ENCODE peak calls at places on chromosome 3, in five cellular contexts. One of them, this sample, is unnamed.

GRCh38 chr3:68057637-68058320 is 403.4 kb upstream of the SUCLG2 start:
- DNase-seq in heart left ventricle: no peak
- DNase-seq in sigmoid colon: no peak
- DNase-seq in HepG2: no peak
- DNase-seq in uterus: no peak
- DNase-seq in this sample: no peak

GRCh38 chr3:67678665-67679064 is 24.3 kb upstream of the SUCLG2 start:
- DNase-seq in HepG2: no peak
- DNase-seq in heart left ventricle: no peak
- DNase-seq in uterus: no peak
- DNase-seq in sigmoid colon: no peak
- DNase-seq in this sample: no peak

GRCh38 chr3:150355581-150355980 is 52.5 kb upstream of the TSC22D2 start:
- DNase-seq in heart left ventricle: no peak
- DNase-seq in sigmoid colon: no peak
- DNase-seq in uterus: no peak
- DNase-seq in HepG2: no peak
- DNase-seq in this sample: no peak

GRCh38 chr3:138774529-138775253 is 60.0 kb downstream of the PIK3CB start:
- DNase-seq in sigmoid colon: peak
- DNase-seq in uterus: peak
- DNase-seq in heart left ventricle: peak
- DNase-seq in HepG2: peak
- DNase-seq in this sample: no peak

GRCh38 chr3:59150039-59150438 is 100.2 kb upstream of the CFAP20DC start:
- DNase-seq in uterus: no peak
- DNase-seq in heart left ventricle: no peak
- DNase-seq in HepG2: no peak
- DNase-seq in sigmoid colon: no peak
- DNase-seq in this sample: no peak

GRCh38 chr3:139538733-139539132 is 809 bp downstream of the RBP1 start:
- DNase-seq in sigmoid colon: peak
- DNase-seq in HepG2: no peak
- DNase-seq in heart left ventricle: peak
- DNase-seq in uterus: peak
- DNase-seq in this sample: no peak

GRCh38 chr3:187967982-187968381 is 186.0 kb upstream of the LPP start:
- DNase-seq in uterus: no peak
- DNase-seq in sigmoid colon: no peak
- DNase-seq in HepG2: no peak
- DNase-seq in heart left ventricle: no peak
- DNase-seq in this sample: no peak

GRCh38 chr3:131898346-131898745 is 136.5 kb downstream of the CPNE4 start:
- DNase-seq in uterus: no peak
- DNase-seq in sigmoid colon: no peak
- DNase-seq in HepG2: no peak
- DNase-seq in heart left ventricle: no peak
- DNase-seq in this sample: no peak

GRCh38 chr3:134029256-134029733 is 430 bp downstream of the SLCO2A1 start:
- DNase-seq in heart left ventricle: no peak
- DNase-seq in HepG2: no peak
- DNase-seq in sigmoid colon: no peak
- DNase-seq in uterus: no peak
- DNase-seq in this sample: peak

GRCh38 chr3:69329897-69330296 is 56.0 kb downstream of the FRMD4B start:
- DNase-seq in HepG2: no peak
- DNase-seq in sigmoid colon: no peak
- DNase-seq in uterus: no peak
- DNase-seq in heart left ventricle: no peak
- DNase-seq in this sample: no peak

GRCh38 chr3:9503283-9503682 is 50.3 kb downstream of the LHFPL4 start:
- DNase-seq in heart left ventricle: peak
- DNase-seq in uterus: peak
- DNase-seq in sigmoid colon: peak
- DNase-seq in HepG2: peak
- DNase-seq in this sample: peak

GRCh38 chr3:46865546-46865945 is 2.3 kb upstream of the MYL3 start:
- DNase-seq in heart left ventricle: peak
- DNase-seq in sigmoid colon: no peak
- DNase-seq in HepG2: no peak
- DNase-seq in uterus: no peak
- DNase-seq in this sample: no peak

GRCh38 chr3:146160964-146161724 is at the start of gene PLOD2:
- DNase-seq in HepG2: peak
- DNase-seq in uterus: peak
- DNase-seq in heart left ventricle: peak
- DNase-seq in sigmoid colon: peak
- DNase-seq in this sample: peak

DNA sequence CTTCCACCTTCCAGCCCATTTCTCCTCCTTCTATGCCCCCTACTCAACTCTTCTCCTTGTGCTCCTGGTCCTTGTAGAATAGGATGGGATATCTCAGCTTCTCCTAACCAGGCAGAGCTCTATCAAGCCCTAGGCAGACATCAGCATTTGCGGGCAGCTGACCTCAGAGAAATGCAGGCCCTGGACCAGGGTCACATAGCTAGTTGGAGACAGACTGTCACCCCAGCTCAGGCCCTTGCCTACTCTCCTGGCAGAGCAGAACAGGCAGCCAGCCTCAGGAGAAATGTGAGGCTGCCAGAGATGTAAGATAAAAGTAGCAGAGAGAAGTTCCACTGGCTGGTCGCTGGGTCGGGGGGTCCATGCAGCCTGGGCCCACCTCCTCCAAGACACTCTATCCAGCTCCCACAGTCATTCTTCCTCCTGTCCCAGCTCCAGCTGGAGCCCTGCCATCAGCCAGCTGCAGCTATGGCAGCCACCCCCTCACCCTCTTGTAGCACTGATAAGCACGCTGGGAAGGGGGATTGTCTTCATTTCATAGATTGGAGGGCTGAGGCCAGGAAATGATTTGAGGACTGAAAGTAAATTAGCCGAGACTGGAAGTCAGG is 4.0 kb downstream of the CYP8B1 start:
- DNase-seq in sigmoid colon: no peak
- DNase-seq in uterus: no peak
- DNase-seq in heart left ventricle: peak
- DNase-seq in HepG2: no peak
- DNase-seq in this sample: no peak
- TF ChIP-seq POLR2A in sigmoid colon: no peak
- TF ChIP-seq POLR2A in uterus: no peak
- TF ChIP-seq POLR2A in heart left ventricle: no peak
- TF ChIP-seq POLR2A in HepG2: no peak
- TF ChIP-seq POLR2A in this sample: no peak

GRCh38 chr3:29334652-29335189 is 53.9 kb downstream of the RBMS3 start:
- DNase-seq in heart left ventricle: no peak
- DNase-seq in sigmoid colon: no peak
- DNase-seq in uterus: no peak
- DNase-seq in HepG2: no peak
- DNase-seq in this sample: no peak
- H3K4me3 ChIP-seq in heart left ventricle: peak
- H3K4me3 ChIP-seq in sigmoid colon: peak
- H3K4me3 ChIP-seq in uterus: peak
- H3K4me3 ChIP-seq in HepG2: no peak
- H3K4me3 ChIP-seq in this sample: no peak

DNA sequence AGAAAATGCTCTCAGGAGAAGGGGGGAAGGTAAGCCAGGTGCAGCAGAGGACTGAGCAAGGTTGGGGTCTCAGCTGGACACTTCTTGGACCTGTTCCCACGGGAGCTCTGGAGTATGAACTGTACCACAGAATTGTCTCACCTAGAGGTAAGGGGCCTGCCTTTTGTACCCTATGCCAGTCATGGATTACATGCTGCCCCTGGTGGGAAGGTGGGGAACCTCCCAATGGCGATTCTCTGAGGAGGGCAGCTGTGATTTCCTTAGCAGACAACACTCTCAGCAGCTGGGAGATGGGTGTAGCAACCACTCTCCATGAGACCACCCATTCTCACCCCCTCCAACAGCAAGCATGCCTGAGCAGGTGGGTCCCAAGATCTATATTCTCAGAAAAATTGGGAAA is 329.4 kb upstream of the CTNNB1 start:
- DNase-seq in sigmoid colon: no peak
- DNase-seq in heart left ventricle: no peak
- DNase-seq in HepG2: no peak
- DNase-seq in uterus: no peak
- DNase-seq in this sample: no peak
- TF ChIP-seq CTCF in sigmoid colon: no peak
- TF ChIP-seq CTCF in heart left ventricle: no peak
- TF ChIP-seq CTCF in HepG2: no peak
- TF ChIP-seq CTCF in uterus: no peak
- TF ChIP-seq CTCF in this sample: no peak

GRCh38 chr3:48635222-48636021 is at the start of gene SLC26A6:
- DNase-seq in heart left ventricle: peak
- DNase-seq in HepG2: peak
- DNase-seq in sigmoid colon: peak
- DNase-seq in uterus: peak
- DNase-seq in this sample: peak
- TF ChIP-seq POLR2A in heart left ventricle: no peak
- TF ChIP-seq POLR2A in HepG2: no peak
- TF ChIP-seq POLR2A in sigmoid colon: no peak
- TF ChIP-seq POLR2A in uterus: peak
- TF ChIP-seq POLR2A in this sample: no peak

GRCh38 chr3:129061077-129061887 is 703 bp downstream of the GP9 start:
- DNase-seq in sigmoid colon: no peak
- DNase-seq in heart left ventricle: no peak
- DNase-seq in uterus: no peak
- DNase-seq in HepG2: no peak
- DNase-seq in this sample: no peak
- H3K4me3 ChIP-seq in sigmoid colon: no peak
- H3K4me3 ChIP-seq in heart left ventricle: no peak
- H3K4me3 ChIP-seq in uterus: no peak
- H3K4me3 ChIP-seq in HepG2: no peak
- H3K4me3 ChIP-seq in this sample: no peak

DNA sequence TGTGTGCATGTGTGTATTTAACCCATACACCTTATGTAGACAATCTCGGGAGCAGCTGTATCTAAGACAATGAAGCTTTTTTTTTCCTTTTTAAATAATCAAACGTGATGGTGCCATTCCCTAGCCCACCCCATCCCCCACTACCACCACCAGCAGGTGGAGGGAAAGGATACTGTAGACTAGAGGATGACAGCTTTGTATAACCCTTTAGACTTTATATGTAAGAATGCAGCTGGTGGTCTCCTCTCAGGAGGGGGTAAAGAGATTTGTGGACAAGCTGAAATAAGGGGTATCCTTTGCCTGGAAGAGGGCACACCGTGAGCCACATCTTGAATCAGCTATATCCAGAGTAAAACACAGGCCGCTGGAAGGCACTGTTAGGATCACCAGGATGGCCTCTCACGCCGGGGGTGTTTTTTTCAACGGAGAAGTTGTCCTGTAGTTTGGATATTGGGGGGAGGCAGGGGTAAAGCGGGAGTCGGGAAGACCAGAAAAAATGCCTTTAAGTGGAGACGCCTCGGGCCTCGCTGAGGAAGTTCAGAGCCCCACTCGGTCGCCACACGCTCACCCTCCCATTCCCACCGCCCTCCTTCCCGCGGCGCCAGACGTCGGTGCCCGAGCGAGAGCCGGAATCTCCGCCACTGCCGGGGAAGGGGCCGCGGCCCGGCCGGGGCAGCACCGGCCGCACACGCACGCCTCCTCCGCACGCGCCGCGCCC is 1.0 kb downstream of the KPNA4 start:
- DNase-seq in uterus: no peak
- DNase-seq in heart left ventricle: no peak
- DNase-seq in sigmoid colon: no peak
- DNase-seq in HepG2: peak
- DNase-seq in this sample: no peak
- TF ChIP-seq CTCF in uterus: no peak
- TF ChIP-seq CTCF in heart left ventricle: no peak
- TF ChIP-seq CTCF in sigmoid colon: no peak
- TF ChIP-seq CTCF in HepG2: no peak
- TF ChIP-seq CTCF in this sample: no peak

DNA sequence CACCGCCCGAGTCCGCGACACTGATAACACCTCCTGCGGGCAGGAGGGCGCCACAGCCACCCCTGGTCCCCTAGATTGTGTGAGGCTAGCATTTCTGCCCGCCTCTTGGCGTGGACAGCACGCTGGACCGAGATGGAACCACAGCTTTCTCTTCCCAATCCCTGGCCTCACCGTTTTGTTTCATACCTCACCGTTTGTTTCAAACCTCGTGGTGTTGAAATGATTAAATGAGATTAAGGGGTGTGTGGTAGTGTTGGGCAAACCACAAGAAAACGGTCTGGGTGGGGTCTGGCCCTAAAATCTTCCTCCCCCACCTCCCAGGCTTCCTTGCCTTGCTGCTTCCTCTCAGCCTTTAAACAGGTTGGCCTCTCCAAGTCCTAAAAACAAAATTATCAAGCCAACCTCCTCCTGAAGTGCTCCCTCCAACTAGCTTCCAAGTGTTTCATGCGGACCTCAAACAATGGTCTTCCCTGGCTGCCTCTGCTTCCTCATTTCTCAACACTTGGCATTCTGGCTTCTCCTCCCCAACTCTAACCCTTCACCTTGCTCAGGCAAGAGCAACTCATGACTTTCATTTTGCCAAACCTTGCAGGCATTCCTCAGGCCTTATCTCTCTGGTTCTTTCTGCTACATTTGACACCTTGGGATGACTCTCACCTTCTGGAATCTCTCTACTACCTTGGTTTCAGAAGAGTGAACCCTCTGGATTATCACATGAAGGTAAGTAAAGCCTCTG is 1.4 kb upstream of the ATP13A3 start:
- DNase-seq in HepG2: no peak
- DNase-seq in heart left ventricle: no peak
- DNase-seq in uterus: no peak
- DNase-seq in sigmoid colon: no peak
- DNase-seq in this sample: no peak
- TF ChIP-seq POLR2A in HepG2: no peak
- TF ChIP-seq POLR2A in heart left ventricle: no peak
- TF ChIP-seq POLR2A in uterus: no peak
- TF ChIP-seq POLR2A in sigmoid colon: no peak
- TF ChIP-seq POLR2A in this sample: no peak

DNA sequence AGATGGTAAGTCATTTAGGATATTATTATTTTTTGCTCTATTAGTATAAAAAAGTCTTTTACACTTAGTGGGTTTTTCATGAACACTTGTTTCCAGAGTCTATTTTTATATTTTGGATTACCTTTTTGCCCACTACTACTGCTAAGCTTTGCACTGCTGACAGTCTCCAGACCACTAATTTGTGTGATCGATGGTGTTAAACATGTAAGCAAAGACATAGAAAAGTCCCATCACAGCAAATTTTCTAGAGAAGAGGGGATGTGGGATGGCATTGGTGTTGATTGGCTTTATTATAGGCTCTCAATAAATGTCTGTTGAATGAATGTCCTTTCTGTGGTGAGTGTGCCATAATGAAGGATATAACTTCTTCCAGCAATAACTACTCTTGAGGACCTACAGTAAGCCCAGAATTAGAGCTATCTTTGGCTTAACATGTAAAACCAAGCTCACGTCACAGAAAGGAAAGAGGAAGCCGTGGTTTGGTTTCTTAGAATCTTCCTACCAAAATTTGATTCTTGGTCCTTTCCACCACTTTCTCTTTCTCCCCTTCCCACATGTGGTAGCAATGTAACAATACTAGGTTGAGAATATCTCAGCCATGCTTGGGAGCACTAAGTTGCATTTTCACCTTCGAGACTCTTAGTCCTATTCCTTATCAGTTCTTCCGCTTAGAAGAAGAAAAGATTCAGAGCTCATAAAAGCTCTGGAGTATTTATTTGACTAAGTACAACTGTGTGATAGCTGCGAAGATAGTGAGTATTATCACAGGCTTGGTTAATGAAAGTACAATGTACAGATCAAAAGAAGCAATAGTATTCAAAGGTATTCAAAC is 90.6 kb upstream of the UMPS start:
- DNase-seq in sigmoid colon: no peak
- DNase-seq in HepG2: no peak
- DNase-seq in heart left ventricle: no peak
- DNase-seq in uterus: no peak
- DNase-seq in this sample: no peak
- H3K4me3 ChIP-seq in sigmoid colon: no peak
- H3K4me3 ChIP-seq in HepG2: no peak
- H3K4me3 ChIP-seq in heart left ventricle: no peak
- H3K4me3 ChIP-seq in uterus: no peak
- H3K4me3 ChIP-seq in this sample: no peak

GRCh38 chr3:39471652-39472051 is 4.2 kb downstream of the MOBP start:
- DNase-seq in uterus: no peak
- DNase-seq in sigmoid colon: no peak
- DNase-seq in heart left ventricle: no peak
- DNase-seq in HepG2: no peak
- DNase-seq in this sample: no peak
- TF ChIP-seq CTCF in uterus: no peak
- TF ChIP-seq CTCF in sigmoid colon: no peak
- TF ChIP-seq CTCF in heart left ventricle: no peak
- TF ChIP-seq CTCF in HepG2: no peak
- TF ChIP-seq CTCF in this sample: no peak

This sample was measured in lower leg skin.